ENCODE peak calls at places on chromosomes 4 and X, in ten cellular contexts. T, S, A, O, X, Y, I, D, R and U are unnamed samples.

GRCh38 chr4:11543710-11544109 is 115.0 kb upstream of the HS3ST1 start:
- DNase-seq in X (no peak), Y (no peak), A (no peak), S (no peak), T (no peak), D (peak; percentile 77), O (no peak), R (no peak), I (no peak), U (no peak)

GRCh38 chr4:78776729-78777555 is 792 bp downstream of the BMP2K start:
- DNase-seq in S (peak; percentile 60), A (peak; percentile 43), D (peak; percentile 68), R (peak; percentile 90), X (peak; percentile 74), I (no peak), T (peak; percentile 14), Y (peak; percentile 64), O (peak; percentile 60), U (peak; percentile 54)

GRCh38 chrX:135213200-135213844 is 38.5 kb upstream of the ETDA start:
- DNase-seq in R (no peak), I (no peak), X (no peak), S (no peak), Y (no peak), D (no peak), T (no peak), A (no peak), O (no peak), U (no peak)

GRCh38 chr4:159455675-159456235 is 352.9 kb downstream of the RAPGEF2 start:
- DNase-seq in O (no peak), D (peak; percentile 48), S (no peak), X (no peak), T (no peak), I (no peak), R (peak; percentile 57), Y (no peak), A (no peak), U (peak; percentile 68)

GRCh38 chrX:94744786-94745185 is 1070.8 kb downstream of the FAM133A start:
- DNase-seq in Y (no peak), I (no peak), R (no peak), A (no peak), X (no peak), T (no peak), S (no peak), D (no peak), O (no peak), U (no peak)

GRCh38 chr4:128358231-128358902 is 70.8 kb upstream of the PGRMC2 start:
- DNase-seq in D (peak; percentile 82), Y (no peak), T (no peak), I (peak; percentile 28), R (peak; percentile 78), X (no peak), S (no peak), O (no peak), A (no peak), U (no peak)

GRCh38 chr4:29553842-29554241 is 1166.3 kb upstream of the PCDH7 start:
- DNase-seq in T (no peak), A (no peak), S (no peak), Y (no peak), D (peak; percentile 20), X (no peak), I (no peak), O (no peak), R (no peak), U (no peak)

GRCh38 chr4:70915874-70916559 is 13.8 kb downstream of the MOB1B start:
- DNase-seq in Y (no peak), X (no peak), R (no peak), O (no peak), D (no peak), T (no peak), S (no peak), A (no peak), I (no peak), U (no peak)

GRCh38 chr4:176223561-176223960 is 28.2 kb upstream of the SPATA4 start:
- DNase-seq in D (no peak), X (no peak), A (no peak), I (no peak), R (no peak), Y (no peak), T (no peak), S (no peak), O (no peak), U (no peak)

GRCh38 chr4:145681956-145682355 is 2.0 kb downstream of the C4orf51 start:
- DNase-seq in A (no peak), X (no peak), Y (no peak), D (peak; percentile 15), R (peak; percentile 69), O (no peak), S (no peak), T (no peak), I (no peak), U (no peak)

GRCh38 chr4:6619466-6620255 is 20.8 kb upstream of the MRFAP1 start:
- DNase-seq in S (no peak), T (no peak), R (no peak), I (no peak), A (no peak), X (no peak), Y (no peak), O (peak; percentile 31), D (no peak), U (no peak)

GRCh38 chr4:112234952-112235609 is 3.5 kb downstream of the AP1AR start:
- DNase-seq in S (peak; percentile 55), I (peak; percentile 66), T (peak; percentile 17), Y (no peak), R (peak; percentile 94), X (peak; percentile 68), O (peak; percentile 59), A (peak; percentile 53), D (peak; percentile 83), U (peak; percentile 79)

GRCh38 chr4:76704133-76704881 is 193.6 kb downstream of the SOWAHB start:
- DNase-seq in S (no peak), D (peak; percentile 75), Y (peak; percentile 66), O (no peak), R (peak; percentile 50), A (no peak), X (no peak), I (no peak), T (no peak), U (no peak)

GRCh38 chr4:98641393-98641792 is 17.0 kb downstream of the TSPAN5 start:
- DNase-seq in X (no peak), S (no peak), D (no peak), I (no peak), Y (no peak), O (no peak), A (no peak), T (no peak), R (no peak), U (no peak)

GRCh38 chr4:128916832-128917231 is 107.3 kb downstream of the JADE1 start:
- DNase-seq in X (peak; percentile 58), S (peak; percentile 49), Y (peak; percentile 56), R (no peak), I (peak; percentile 23), O (peak; percentile 61), T (no peak), D (no peak), A (no peak), U (no peak)

GRCh38 chr4:140152015-140152703 is 1.8 kb downstream of the MAML3 start:
- DNase-seq in D (no peak), I (peak; percentile 76), A (peak; percentile 80), X (peak; percentile 75), S (peak; percentile 57), O (peak; percentile 79), T (peak; percentile 42), R (peak; percentile 80), Y (peak; percentile 85), U (peak; percentile 90)

GRCh38 chr4:11468901-11469300 is 40.2 kb upstream of the HS3ST1 start:
- DNase-seq in A (no peak), T (no peak), D (no peak), Y (no peak), I (no peak), R (no peak), O (no peak), X (no peak), S (no peak), U (no peak)

GRCh38 chr4:69888336-69888735 is 28.4 kb upstream of the SULT1E1 start:
- DNase-seq in X (no peak), S (no peak), I (no peak), T (no peak), Y (no peak), D (peak; percentile 37), O (no peak), R (no peak), A (no peak), U (no peak)

GRCh38 chrX:70456256-70456655 is 11.6 kb downstream of the DLG3 start:
- DNase-seq in D (no peak), O (no peak), X (no peak), I (no peak), R (no peak), T (no peak), S (no peak), Y (no peak), A (no peak), U (no peak)
- H3K4me3 ChIP-seq in D (peak overlapping the region; percentile 46), O (no peak overlapping the region), X (peak overlapping the region; percentile 56), I (no peak overlapping the region), R (no peak overlapping the region), T (peak overlapping the region; percentile 59), S (peak overlapping the region; percentile 66), Y (peak overlapping the region; percentile 56), A (peak overlapping the region; percentile 57), U (no peak overlapping the region)

GRCh38 chr4:116018831-116019230 is 905.4 kb upstream of the NDST4 start:
- DNase-seq in O (no peak), T (no peak), S (no peak), D (no peak), Y (no peak), R (no peak), A (no peak), I (no peak), X (no peak), U (no peak)
- H3K27ac ChIP-seq in O (no peak overlapping the region), T (no peak overlapping the region), S (no peak overlapping the region), D (no peak overlapping the region), Y (no peak overlapping the region), R (no peak overlapping the region), A (no peak overlapping the region), I (no peak overlapping the region), X (no peak overlapping the region), U (no peak overlapping the region)

DNA sequence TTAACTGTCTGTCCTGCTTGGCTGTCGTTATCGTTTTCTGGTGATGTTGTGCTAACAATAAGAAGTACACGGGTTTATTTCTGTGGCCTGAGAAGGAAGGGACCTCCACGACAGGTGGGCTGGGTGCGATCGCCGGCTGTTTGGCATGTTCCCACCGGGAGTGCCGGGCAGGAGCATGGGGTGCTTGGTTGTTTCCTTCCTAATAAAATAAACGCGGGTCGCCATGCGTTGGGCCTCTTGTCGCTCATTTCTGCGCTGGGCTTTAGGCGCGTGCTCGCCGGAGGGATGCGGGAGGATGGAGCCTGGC is 711 bp upstream of the GDI1 start:
- DNase-seq in Y (no peak), I (no peak), D (no peak), X (no peak), R (no peak), S (no peak), O (no peak), T (no peak), A (no peak), U (no peak)
- H3K4me3 ChIP-seq in Y (peak overlapping the region; percentile 43), I (peak overlapping the region; percentile 33), D (peak overlapping the region; percentile 14), X (peak overlapping the region; percentile 32), R (peak overlapping the region; percentile 26), S (peak overlapping the region; percentile 78), O (no peak overlapping the region), T (peak overlapping the region; percentile 45), A (no peak overlapping the region), U (no peak overlapping the region)

DNA sequence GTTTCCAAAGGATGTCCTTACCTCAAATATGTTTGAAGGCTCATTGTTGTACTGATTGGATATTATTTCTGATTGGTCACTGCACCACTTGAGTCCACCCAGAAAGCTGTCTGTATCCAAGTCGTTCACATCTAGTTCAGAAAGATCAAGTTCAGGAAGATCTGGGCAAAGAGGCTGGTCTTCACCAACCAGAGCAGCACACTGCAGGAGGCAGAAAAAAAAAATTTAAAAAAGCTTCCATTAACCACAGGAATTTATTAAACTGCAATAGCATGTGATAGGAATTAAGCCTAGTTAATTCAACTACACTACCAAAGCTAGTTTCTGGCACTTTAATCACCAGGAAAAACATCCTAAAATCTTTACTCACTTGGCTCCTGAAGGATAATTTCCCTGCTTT is 5.1 kb downstream of the PPARGC1A start:
- DNase-seq in T (no peak), X (no peak), A (no peak), D (peak; percentile 27), Y (no peak), R (no peak), I (no peak), S (no peak), O (no peak), U (no peak)
- H3K27ac ChIP-seq in T (no peak overlapping the region), X (peak overlapping the region; percentile 94), A (no peak overlapping the region), D (no peak overlapping the region), Y (no peak overlapping the region), R (no peak overlapping the region), I (peak overlapping the region; percentile 84), S (no peak overlapping the region), O (no peak overlapping the region), U (no peak overlapping the region)